ENCODE peak calls at places on chromosomes 13 and 19, in nine cellular contexts. D, V, L, X, W, Y, Z, H and N are unnamed samples.

GRCh38 chr13:112959206-112959605 is 9.8 kb upstream of the MCF2L start:
- DNase-seq in W (no peak), L (no peak), Y (peak; percentile 70), D (no peak), V (no peak), Z (peak; percentile 82), X (no peak), H (no peak), N (no peak)

GRCh38 chr19:37874784-37875183 is 31.6 kb downstream of the WDR87 start:
- DNase-seq in Z (no peak), V (no peak), H (no peak), D (peak; percentile 20), X (no peak), L (no peak), W (no peak), Y (no peak), N (no peak)

GRCh38 chr19:5974721-5975387 is 3.1 kb downstream of the RANBP3 start:
- DNase-seq in D (no peak), Z (no peak), W (no peak), H (no peak), Y (no peak), X (peak; percentile 15), L (no peak), V (no peak), N (no peak)

GRCh38 chr13:113184568-113185440 is 23.7 kb downstream of the PCID2 start:
- DNase-seq in L (no peak), X (no peak), V (no peak), W (no peak), H (no peak), Y (no peak), D (no peak), Z (no peak), N (no peak)

GRCh38 chr13:65613004-65613403 is 1617.1 kb downstream of the PCDH9 start:
- DNase-seq in V (no peak), X (no peak), L (no peak), Y (no peak), D (no peak), Z (no peak), H (no peak), W (peak; percentile 8), N (no peak)

GRCh38 chr13:64164435-64164834 is 2748.8 kb upstream of the PCDH20 start:
- DNase-seq in X (no peak), W (no peak), Y (no peak), D (no peak), Z (no peak), L (no peak), H (no peak), V (peak; percentile 2), N (no peak)

GRCh38 chr13:47661076-47661475 is 340.0 kb downstream of the SUCLA2 start:
- DNase-seq in V (no peak), L (no peak), H (no peak), X (no peak), D (peak; percentile 23), W (no peak), Z (no peak), Y (no peak), N (no peak)

GRCh38 chr19:50607874-50608785 is 31.6 kb downstream of the SYT3 start:
- DNase-seq in W (peak; percentile 13), V (peak; percentile 58), D (peak; percentile 8), L (peak; percentile 39), H (peak; percentile 32), Y (peak; percentile 50), X (peak; percentile 65), Z (peak; percentile 92), N (no peak)

GRCh38 chr13:70098669-70099068 is 9.0 kb upstream of the ATXN8OS start:
- DNase-seq in H (no peak), X (no peak), V (no peak), D (no peak), L (no peak), Z (no peak), W (peak; percentile 2), Y (no peak), N (no peak)

GRCh38 chr19:18453269-18454024 is 15.5 kb upstream of the ISYNA1 start:
- DNase-seq in V (no peak), H (no peak), Z (no peak), X (no peak), Y (no peak), D (no peak), W (no peak), L (no peak), N (no peak)

GRCh38 chr19:55319786-55320185 is 5.4 kb downstream of the TMEM150B start:
- DNase-seq in X (no peak), L (no peak), H (no peak), V (peak; percentile 43), Y (no peak), W (no peak), D (no peak), Z (no peak), N (no peak)

GRCh38 chr13:29948246-29948645 is 97.8 kb upstream of the UBL3 start:
- DNase-seq in L (no peak), Z (no peak), D (peak; percentile 61), W (no peak), Y (no peak), X (no peak), V (no peak), H (no peak), N (no peak)

GRCh38 chr19:35088514-35088913 is 27.1 kb upstream of the FXYD3 start:
- DNase-seq in D (peak; percentile 63), H (no peak), X (no peak), V (no peak), Z (peak; percentile 74), W (no peak), L (no peak), Y (no peak), N (peak; percentile 57)

GRCh38 chr13:69857188-69857821 is 250.3 kb upstream of the ATXN8OS start:
- DNase-seq in W (peak; percentile 45), V (no peak), Y (no peak), Z (no peak), H (no peak), X (no peak), L (no peak), D (no peak), N (peak; percentile 6)

GRCh38 chr19:41587101-41587837 is 11.3 kb downstream of the CEACAM21 start:
- DNase-seq in V (no peak), Z (no peak), X (no peak), L (no peak), Y (no peak), W (no peak), D (no peak), H (no peak), N (no peak)
- H3K27ac ChIP-seq in V (no peak overlapping the region), Z (no peak overlapping the region), X (no peak overlapping the region), L (no peak overlapping the region), Y (no peak overlapping the region), W (no peak overlapping the region), D (no peak overlapping the region), H (no peak overlapping the region), N (no peak overlapping the region)

GRCh38 chr19:4391701-4392543 is 8.4 kb downstream of the SH3GL1 start:
- DNase-seq in L (no peak), D (no peak), H (no peak), W (no peak), Z (no peak), X (no peak), V (peak; percentile 67), Y (peak; percentile 69), N (no peak)

GRCh38 chr19:4389511-4390016 is 10.8 kb downstream of the SH3GL1 start:
- DNase-seq in W (no peak), Y (no peak), D (no peak), L (no peak), V (peak; percentile 33), Z (no peak), H (no peak), X (no peak), N (no peak)

GRCh38 chr19:4389064-4389375 is 11.3 kb downstream of the SH3GL1 start:
- DNase-seq in Y (no peak), W (no peak), Z (no peak), X (no peak), H (no peak), D (no peak), L (no peak), V (no peak), N (no peak)

GRCh38 chr19:4390017-4390861 is 10.1 kb downstream of the SH3GL1 start:
- DNase-seq in Y (peak; percentile 54), H (no peak), Z (no peak), X (peak; percentile 79), L (peak; percentile 9), W (no peak), V (peak; percentile 53), D (no peak), N (no peak)

GRCh38 chr19:4390862-4391693 is 9.3 kb downstream of the SH3GL1 start:
- DNase-seq in L (no peak), H (no peak), Y (no peak), Z (no peak), D (no peak), W (no peak), V (peak; percentile 16), X (no peak), N (no peak)
- H3K27ac ChIP-seq in L (peak overlapping the region; percentile 38), H (no peak overlapping the region), Y (peak overlapping the region; percentile 83), Z (peak overlapping the region; percentile 55), D (peak overlapping the region; percentile 75), W (no peak overlapping the region), V (peak overlapping the region; percentile 93), X (peak overlapping the region; percentile 14), N (peak overlapping the region; percentile 82)

GRCh38 chr13:73077867-73078266 is 19.1 kb downstream of the KLF5 start:
- DNase-seq in H (no peak), L (no peak), Z (no peak), V (no peak), D (no peak), W (no peak), X (no peak), Y (no peak), N (no peak)

GRCh38 chr13:73073050-73073449 is 14.2 kb downstream of the KLF5 start:
- DNase-seq in D (no peak), H (no peak), X (no peak), Y (no peak), Z (no peak), W (no peak), V (no peak), L (no peak), N (no peak)

GRCh38 chr13:73074101-73074500 is 15.3 kb downstream of the KLF5 start:
- DNase-seq in H (no peak), V (no peak), Z (no peak), D (no peak), L (no peak), W (no peak), X (no peak), Y (no peak), N (no peak)

GRCh38 chr13:73075546-73075945 is 16.7 kb downstream of the KLF5 start:
- DNase-seq in W (no peak), Y (no peak), Z (no peak), D (no peak), L (no peak), X (no peak), V (no peak), H (no peak), N (no peak)

DNA sequence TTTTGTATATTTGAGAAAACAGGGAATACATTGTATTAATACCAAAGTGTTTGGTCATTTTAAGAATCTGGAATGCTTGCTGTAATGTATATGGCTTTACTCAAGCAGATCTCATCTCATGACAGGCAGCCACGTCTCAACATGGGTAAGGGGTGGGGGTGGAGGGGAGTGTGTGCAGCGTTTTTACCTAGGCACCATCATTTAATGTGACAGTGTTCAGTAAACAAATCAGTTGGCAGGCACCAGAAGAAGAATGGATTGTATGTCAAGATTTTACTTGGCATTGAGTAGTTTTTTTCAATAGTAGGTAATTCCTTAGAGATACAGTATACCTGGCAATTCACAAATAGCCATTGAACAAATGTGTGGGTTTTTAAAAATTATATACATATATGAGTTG is 17.2 kb downstream of the KLF5 start:
- DNase-seq in Z (no peak), L (no peak), Y (no peak), H (no peak), D (no peak), X (no peak), W (no peak), V (no peak), N (no peak)
- H3K27ac ChIP-seq in Z (no peak overlapping the region), L (no peak overlapping the region), Y (no peak overlapping the region), H (no peak overlapping the region), D (no peak overlapping the region), X (no peak overlapping the region), W (no peak overlapping the region), V (no peak overlapping the region), N (peak overlapping the region; percentile 96)

GRCh38 chr13:110300090-110300815 is 6.7 kb downstream of the COL4A1 start:
- DNase-seq in Y (no peak), W (no peak), Z (no peak), L (no peak), X (no peak), D (no peak), H (no peak), V (no peak), N (no peak)
- H3K27ac ChIP-seq in Y (peak overlapping the region; percentile 99), W (no peak overlapping the region), Z (no peak overlapping the region), L (no peak overlapping the region), X (peak overlapping the region; percentile 25), D (no peak overlapping the region), H (no peak overlapping the region), V (no peak overlapping the region), N (no peak overlapping the region)